ENCODE peak calls at places on chromosomes 6 and 20, in four cellular contexts. T is left ventricle myocardium inferior, P is right cardiac atrium, M is H9. F is an unnamed sample. For H3K4me1, the result is how much of the 10 kb centered on the place peaks cover.

GRCh38 chr20:14142171-14142570 is 146.9 kb downstream of the MACROD2 start:
- DNase-seq in T (no peak), P (peak), M (peak), F (peak)

GRCh38 chr6:52976591-52977035 is 18.5 kb downstream of the GSTA4 start:
- DNase-seq in T (no peak), P (peak), M (no peak), F (no peak)

GRCh38 chr20:44622501-44623270 is 28.8 kb downstream of the ADA start:
- DNase-seq in T (peak), P (no peak), M (no peak), F (no peak)

GRCh38 chr6:105804436-105804835 is 281.7 kb upstream of the PRDM1 start:
- DNase-seq in T (no peak), P (no peak), M (no peak), F (no peak)

GRCh38 chr6:17101422-17102257 is at the start of gene STMND1:
- DNase-seq in T (peak), P (peak), M (peak), F (no peak)

GRCh38 chr20:17910828-17911294 is 57.7 kb downstream of the SNX5 start:
- DNase-seq in T (peak), P (no peak), M (no peak), F (no peak)

GRCh38 chr6:50714487-50715379 is 1.4 kb downstream of the TFAP2D start:
- DNase-seq in T (no peak), P (peak), M (peak), F (no peak)

GRCh38 chr6:53837875-53838806 is 43.3 kb downstream of the LRRC1 start:
- DNase-seq in T (no peak), P (no peak), M (no peak), F (no peak)

GRCh38 chr6:35718911-35719381 is 17.9 kb upstream of the ARMC12 start:
- DNase-seq in T (no peak), P (no peak), M (no peak), F (no peak)
- H3K4me1 ChIP-seq in T (half or more), P (under half), M (under half), F (under half)

GRCh38 chr6:138572200-138572875 is 73.0 kb upstream of the NHSL1 start:
- DNase-seq in T (peak), P (peak), M (peak), F (peak)

GRCh38 chr6:138571174-138571573 is 71.9 kb upstream of the NHSL1 start:
- DNase-seq in T (no peak), P (no peak), M (no peak), F (no peak)

GRCh38 chr6:138570716-138571020 is 71.4 kb upstream of the NHSL1 start:
- DNase-seq in T (no peak), P (no peak), M (no peak), F (no peak)

GRCh38 chr6:138572885-138573284 is 73.6 kb upstream of the NHSL1 start:
- DNase-seq in T (no peak), P (no peak), M (no peak), F (no peak)

GRCh38 chr6:138571585-138572199 is 72.4 kb upstream of the NHSL1 start:
- DNase-seq in T (no peak), P (no peak), M (no peak), F (no peak)
- H3K27ac ChIP-seq in T (peak), P (peak), M (no peak), F (no peak)

GRCh38 chr20:25547063-25547462 is 38.3 kb downstream of the NINL start:
- DNase-seq in T (no peak), P (no peak), M (no peak), F (no peak)
- H3K4me1 ChIP-seq in T (under half), P (under half), M (under half), F (under half)

GRCh38 chr6:31621991-31622390 is 1.5 kb downstream of the PRRC2A start:
- DNase-seq in T (no peak), P (no peak), M (no peak), F (no peak)

GRCh38 chr6:31620586-31621319 is at the start of gene PRRC2A:
- DNase-seq in T (peak), P (no peak), M (peak), F (peak)

GRCh38 chr6:31624070-31624469 is 3.6 kb downstream of the PRRC2A start:
- DNase-seq in T (no peak), P (no peak), M (no peak), F (no peak)

GRCh38 chr6:31621320-31621939 is 915 bp downstream of the PRRC2A start:
- DNase-seq in T (no peak), P (no peak), M (no peak), F (no peak)

GRCh38 chr6:31622678-31623077 is 2.2 kb downstream of the PRRC2A start:
- DNase-seq in T (no peak), P (peak), M (no peak), F (no peak)
- H3K27ac ChIP-seq in T (no peak), P (no peak), M (no peak), F (peak)